ENCODE peak calls at places on chromosomes 4 and X, in five cellular contexts. One of them, this sample, is unnamed.

GRCh38 chr4:174365018-174365587 is 81.4 kb downstream of the CEP44 start:
- DNase-seq in NCI-H526: peak; percentile 25
- DNase-seq in brain microvascular endothelial cell: peak; percentile 7
- DNase-seq in lower leg skin: no peak
- DNase-seq in IMR-90: peak; percentile 38
- DNase-seq in this sample: no peak

GRCh38 chrX:40171513-40172168 is 73.9 kb upstream of the BCOR start:
- DNase-seq in brain microvascular endothelial cell: no peak
- DNase-seq in NCI-H526: no peak
- DNase-seq in IMR-90: no peak
- DNase-seq in lower leg skin: no peak
- DNase-seq in this sample: no peak

GRCh38 chr4:186297013-186297645 is 31.1 kb downstream of the F11 start:
- DNase-seq in IMR-90: peak; percentile 70
- DNase-seq in brain microvascular endothelial cell: peak; percentile 48
- DNase-seq in lower leg skin: no peak
- DNase-seq in NCI-H526: peak; percentile 80
- DNase-seq in this sample: no peak

GRCh38 chrX:18887177-18887820 is 96.6 kb downstream of the PHKA2 start:
- DNase-seq in IMR-90: no peak
- DNase-seq in NCI-H526: peak; percentile 25
- DNase-seq in lower leg skin: peak; percentile 43
- DNase-seq in brain microvascular endothelial cell: no peak
- DNase-seq in this sample: no peak

GRCh38 chrX:154351183-154352011 is 23.0 kb downstream of the FLNA start:
- DNase-seq in NCI-H526: no peak
- DNase-seq in brain microvascular endothelial cell: no peak
- DNase-seq in lower leg skin: no peak
- DNase-seq in IMR-90: no peak
- DNase-seq in this sample: no peak

GRCh38 chr4:176755624-176756023 is 37.1 kb downstream of the VEGFC start:
- DNase-seq in lower leg skin: no peak
- DNase-seq in IMR-90: peak; percentile 37
- DNase-seq in NCI-H526: no peak
- DNase-seq in brain microvascular endothelial cell: no peak
- DNase-seq in this sample: no peak

GRCh38 chr4:140186651-140187315 is 32.8 kb upstream of the MAML3 start:
- DNase-seq in IMR-90: peak; percentile 67
- DNase-seq in brain microvascular endothelial cell: peak; percentile 58
- DNase-seq in NCI-H526: no peak
- DNase-seq in lower leg skin: peak; percentile 21
- DNase-seq in this sample: no peak

GRCh38 chrX:136251042-136251991 is at the start of gene MAP7D3:
- DNase-seq in IMR-90: peak; percentile 33
- DNase-seq in brain microvascular endothelial cell: no peak
- DNase-seq in NCI-H526: peak; percentile 76
- DNase-seq in lower leg skin: no peak
- DNase-seq in this sample: peak; percentile 58

GRCh38 chr4:184163813-184164212 is 53.9 kb downstream of the ENPP6 start:
- DNase-seq in brain microvascular endothelial cell: peak; percentile 34
- DNase-seq in NCI-H526: peak; percentile 68
- DNase-seq in IMR-90: peak; percentile 6
- DNase-seq in lower leg skin: no peak
- DNase-seq in this sample: peak; percentile 36

GRCh38 chrX:8748855-8749254 is 16.9 kb upstream of the ANOS1 start:
- DNase-seq in IMR-90: peak; percentile 43
- DNase-seq in lower leg skin: no peak
- DNase-seq in NCI-H526: peak; percentile 52
- DNase-seq in brain microvascular endothelial cell: peak; percentile 22
- DNase-seq in this sample: no peak

GRCh38 chr4:112370466-112370865 is 73.3 kb downstream of the ALPK1 start:
- DNase-seq in IMR-90: peak; percentile 8
- DNase-seq in brain microvascular endothelial cell: no peak
- DNase-seq in NCI-H526: no peak
- DNase-seq in lower leg skin: no peak
- DNase-seq in this sample: no peak

GRCh38 chrX:135988245-135988644 is 3.0 kb downstream of the SLC9A6 start:
- DNase-seq in brain microvascular endothelial cell: no peak
- DNase-seq in lower leg skin: no peak
- DNase-seq in IMR-90: no peak
- DNase-seq in NCI-H526: no peak
- DNase-seq in this sample: no peak

GRCh38 chr4:17504081-17504480 is 7.8 kb downstream of the QDPR start:
- DNase-seq in brain microvascular endothelial cell: no peak
- DNase-seq in IMR-90: no peak
- DNase-seq in lower leg skin: no peak
- DNase-seq in NCI-H526: no peak
- DNase-seq in this sample: no peak

GRCh38 chrX:67555578-67556203 is 11.9 kb downstream of the AR start:
- DNase-seq in IMR-90: peak; percentile 21
- DNase-seq in lower leg skin: no peak
- DNase-seq in brain microvascular endothelial cell: peak; percentile 31
- DNase-seq in NCI-H526: peak; percentile 38
- DNase-seq in this sample: no peak

GRCh38 chr4:114226968-114227760 is 247.7 kb upstream of the ARSJ start:
- DNase-seq in lower leg skin: no peak
- DNase-seq in IMR-90: peak; percentile 34
- DNase-seq in brain microvascular endothelial cell: no peak
- DNase-seq in NCI-H526: no peak
- DNase-seq in this sample: no peak

GRCh38 chr4:37463457-37463856 is 218.9 kb downstream of the NWD2 start:
- DNase-seq in lower leg skin: no peak
- DNase-seq in IMR-90: no peak
- DNase-seq in brain microvascular endothelial cell: no peak
- DNase-seq in NCI-H526: peak; percentile 70
- DNase-seq in this sample: no peak

GRCh38 chr4:148634476-148634875 is 192.3 kb upstream of the NR3C2 start:
- DNase-seq in NCI-H526: peak; percentile 74
- DNase-seq in lower leg skin: no peak
- DNase-seq in brain microvascular endothelial cell: peak; percentile 6
- DNase-seq in IMR-90: peak; percentile 20
- DNase-seq in this sample: no peak

GRCh38 chr4:38621004-38621684 is 42.9 kb upstream of the KLF3 start:
- DNase-seq in IMR-90: peak; percentile 87
- DNase-seq in NCI-H526: no peak
- DNase-seq in brain microvascular endothelial cell: no peak
- DNase-seq in lower leg skin: peak; percentile 89
- DNase-seq in this sample: no peak

GRCh38 chr4:148574502-148574901 is 132.3 kb upstream of the NR3C2 start:
- DNase-seq in IMR-90: peak; percentile 72
- DNase-seq in lower leg skin: no peak
- DNase-seq in brain microvascular endothelial cell: peak; percentile 37
- DNase-seq in NCI-H526: no peak
- DNase-seq in this sample: no peak

GRCh38 chr4:89000844-89001360 is 56.1 kb downstream of the FAM13A start:
- DNase-seq in lower leg skin: no peak
- DNase-seq in brain microvascular endothelial cell: peak; percentile 83
- DNase-seq in IMR-90: peak; percentile 60
- DNase-seq in NCI-H526: peak; percentile 62
- DNase-seq in this sample: no peak

GRCh38 chr4:95155759-95156451 is 392.9 kb downstream of the UNC5C start:
- DNase-seq in lower leg skin: no peak
- DNase-seq in brain microvascular endothelial cell: peak; percentile 35
- DNase-seq in NCI-H526: peak; percentile 25
- DNase-seq in IMR-90: peak; percentile 41
- DNase-seq in this sample: no peak

GRCh38 chrX:107721318-107721717 is 54.3 kb downstream of the TSC22D3 start:
- DNase-seq in lower leg skin: no peak
- DNase-seq in IMR-90: no peak
- DNase-seq in NCI-H526: no peak
- DNase-seq in brain microvascular endothelial cell: no peak
- DNase-seq in this sample: no peak

GRCh38 chrX:2793752-2794151 is 35.0 kb upstream of the GYG2 start:
- DNase-seq in lower leg skin: no peak
- DNase-seq in NCI-H526: no peak
- DNase-seq in brain microvascular endothelial cell: no peak
- DNase-seq in IMR-90: no peak
- DNase-seq in this sample: no peak

GRCh38 chrX:2766921-2767320 is 15.1 kb downstream of the XG start:
- DNase-seq in lower leg skin: no peak
- DNase-seq in IMR-90: peak; percentile 8
- DNase-seq in NCI-H526: no peak
- DNase-seq in brain microvascular endothelial cell: no peak
- DNase-seq in this sample: no peak

GRCh38 chr4:86032476-86033022 is 327.3 kb downstream of the MAPK10 start:
- DNase-seq in brain microvascular endothelial cell: peak; percentile 79
- DNase-seq in lower leg skin: peak; percentile 39
- DNase-seq in IMR-90: peak; percentile 83
- DNase-seq in NCI-H526: no peak
- DNase-seq in this sample: no peak

GRCh38 chr4:73230865-73231517 is 27.6 kb downstream of the ANKRD17 start:
- DNase-seq in IMR-90: no peak
- DNase-seq in NCI-H526: no peak
- DNase-seq in brain microvascular endothelial cell: no peak
- DNase-seq in lower leg skin: no peak
- DNase-seq in this sample: no peak

GRCh38 chr4:168569909-168570276 is 73.0 kb downstream of the PALLD start:
- DNase-seq in brain microvascular endothelial cell: no peak
- DNase-seq in NCI-H526: no peak
- DNase-seq in lower leg skin: no peak
- DNase-seq in IMR-90: no peak
- DNase-seq in this sample: no peak

GRCh38 chrX:123732679-123733363 is at the start of gene THOC2:
- DNase-seq in lower leg skin: peak; percentile 83
- DNase-seq in brain microvascular endothelial cell: peak; percentile 87
- DNase-seq in IMR-90: peak; percentile 82
- DNase-seq in NCI-H526: peak; percentile 91
- DNase-seq in this sample: peak; percentile 37

GRCh38 chrX:72620550-72621145 is 48.0 kb upstream of the HDAC8 start:
- DNase-seq in NCI-H526: no peak
- DNase-seq in IMR-90: peak; percentile 89
- DNase-seq in lower leg skin: peak; percentile 21
- DNase-seq in brain microvascular endothelial cell: peak; percentile 90
- DNase-seq in this sample: no peak